ENCODE peak calls at places on chromosome 17, in seven cellular contexts. One of them, this sample, is unnamed.

GRCh38 chr17:69734656-69735055 is 320.2 kb downstream of the MAP2K6 start:
- DNase-seq in SK-N-SH: no peak
- DNase-seq in HCT116: no peak
- DNase-seq in K562: no peak
- DNase-seq in GM12878: no peak
- DNase-seq in HepG2: no peak
- DNase-seq in H1: no peak
- DNase-seq in this sample: no peak

GRCh38 chr17:35486920-35487727 is 38.6 kb upstream of the SLFN13 start:
- DNase-seq in SK-N-SH: no peak
- DNase-seq in HCT116: no peak
- DNase-seq in K562: no peak
- DNase-seq in GM12878: peak; percentile 23
- DNase-seq in HepG2: no peak
- DNase-seq in H1: no peak
- DNase-seq in this sample: peak; percentile 40

GRCh38 chr17:72011561-72011960 is 109.3 kb upstream of the SOX9 start:
- DNase-seq in SK-N-SH: no peak
- DNase-seq in HCT116: no peak
- DNase-seq in K562: no peak
- DNase-seq in GM12878: no peak
- DNase-seq in HepG2: no peak
- DNase-seq in H1: no peak
- DNase-seq in this sample: peak; percentile 9

GRCh38 chr17:71986886-71987285 is 133.9 kb upstream of the SOX9 start:
- DNase-seq in SK-N-SH: no peak
- DNase-seq in HCT116: no peak
- DNase-seq in K562: no peak
- DNase-seq in GM12878: no peak
- DNase-seq in HepG2: no peak
- DNase-seq in H1: no peak
- DNase-seq in this sample: no peak

GRCh38 chr17:75096082-75096625 is 8.4 kb downstream of the SLC16A5 start:
- DNase-seq in SK-N-SH: no peak
- DNase-seq in HCT116: peak; percentile 95
- DNase-seq in K562: peak; percentile 87
- DNase-seq in GM12878: no peak
- DNase-seq in HepG2: peak; percentile 91
- DNase-seq in H1: no peak
- DNase-seq in this sample: peak; percentile 96

GRCh38 chr17:28648698-28649097 is 3.7 kb upstream of the BLTP2 start:
- DNase-seq in SK-N-SH: no peak
- DNase-seq in HCT116: no peak
- DNase-seq in K562: no peak
- DNase-seq in GM12878: no peak
- DNase-seq in HepG2: no peak
- DNase-seq in H1: no peak
- DNase-seq in this sample: no peak

GRCh38 chr17:65370669-65371126 is 190.8 kb downstream of the AXIN2 start:
- DNase-seq in SK-N-SH: no peak
- DNase-seq in HCT116: no peak
- DNase-seq in K562: no peak
- DNase-seq in GM12878: no peak
- DNase-seq in HepG2: peak; percentile 90
- DNase-seq in H1: no peak
- DNase-seq in this sample: peak; percentile 23

GRCh38 chr17:13638855-13639458 is 37.2 kb upstream of the HS3ST3A1 start:
- DNase-seq in SK-N-SH: no peak
- DNase-seq in HCT116: no peak
- DNase-seq in K562: no peak
- DNase-seq in GM12878: no peak
- DNase-seq in HepG2: no peak
- DNase-seq in H1: no peak
- DNase-seq in this sample: no peak

GRCh38 chr17:57566724-57567123 is 178.4 kb downstream of the CCDC182 start:
- DNase-seq in SK-N-SH: no peak
- DNase-seq in HCT116: no peak
- DNase-seq in K562: no peak
- DNase-seq in GM12878: no peak
- DNase-seq in HepG2: no peak
- DNase-seq in H1: no peak
- DNase-seq in this sample: no peak

GRCh38 chr17:51687887-51688286 is 427.5 kb downstream of the UTP18 start:
- DNase-seq in SK-N-SH: no peak
- DNase-seq in HCT116: no peak
- DNase-seq in K562: no peak
- DNase-seq in GM12878: no peak
- DNase-seq in HepG2: no peak
- DNase-seq in H1: no peak
- DNase-seq in this sample: no peak

GRCh38 chr17:39963826-39964225 is 1.0 kb downstream of the GSDMA start:
- DNase-seq in SK-N-SH: no peak
- DNase-seq in HCT116: no peak
- DNase-seq in K562: no peak
- DNase-seq in GM12878: no peak
- DNase-seq in HepG2: no peak
- DNase-seq in H1: no peak
- DNase-seq in this sample: no peak

GRCh38 chr17:62321451-62321850 is 58.9 kb upstream of the EFCAB3 start:
- DNase-seq in SK-N-SH: no peak
- DNase-seq in HCT116: no peak
- DNase-seq in K562: no peak
- DNase-seq in GM12878: no peak
- DNase-seq in HepG2: no peak
- DNase-seq in H1: no peak
- DNase-seq in this sample: no peak
- TF ChIP-seq JUND in SK-N-SH: no peak
- TF ChIP-seq JUND in HCT116: no peak
- TF ChIP-seq JUND in K562: no peak
- TF ChIP-seq JUND in GM12878: no peak
- TF ChIP-seq JUND in HepG2: no peak
- TF ChIP-seq JUND in H1: no peak
- TF ChIP-seq JUND in this sample: no peak

GRCh38 chr17:80414803-80415625 is at the start of gene ENDOV:
- DNase-seq in SK-N-SH: peak; percentile 100
- DNase-seq in HCT116: peak; percentile 93
- DNase-seq in K562: peak; percentile 99
- DNase-seq in GM12878: peak; percentile 56
- DNase-seq in HepG2: peak; percentile 91
- DNase-seq in H1: peak; percentile 38
- DNase-seq in this sample: peak; percentile 99

GRCh38 chr17:80408872-80409271 is 6.1 kb upstream of the ENDOV start:
- DNase-seq in SK-N-SH: no peak
- DNase-seq in HCT116: no peak
- DNase-seq in K562: no peak
- DNase-seq in GM12878: no peak
- DNase-seq in HepG2: no peak
- DNase-seq in H1: no peak
- DNase-seq in this sample: no peak

GRCh38 chr17:80413771-80414507 is 1.0 kb upstream of the ENDOV start:
- DNase-seq in SK-N-SH: no peak
- DNase-seq in HCT116: no peak
- DNase-seq in K562: no peak
- DNase-seq in GM12878: no peak
- DNase-seq in HepG2: no peak
- DNase-seq in H1: no peak
- DNase-seq in this sample: peak; percentile 19

GRCh38 chr17:80414508-80414802 is 512 bp upstream of the ENDOV start:
- DNase-seq in SK-N-SH: no peak
- DNase-seq in HCT116: no peak
- DNase-seq in K562: peak; percentile 38
- DNase-seq in GM12878: no peak
- DNase-seq in HepG2: peak; percentile 20
- DNase-seq in H1: no peak
- DNase-seq in this sample: peak; percentile 30

DNA sequence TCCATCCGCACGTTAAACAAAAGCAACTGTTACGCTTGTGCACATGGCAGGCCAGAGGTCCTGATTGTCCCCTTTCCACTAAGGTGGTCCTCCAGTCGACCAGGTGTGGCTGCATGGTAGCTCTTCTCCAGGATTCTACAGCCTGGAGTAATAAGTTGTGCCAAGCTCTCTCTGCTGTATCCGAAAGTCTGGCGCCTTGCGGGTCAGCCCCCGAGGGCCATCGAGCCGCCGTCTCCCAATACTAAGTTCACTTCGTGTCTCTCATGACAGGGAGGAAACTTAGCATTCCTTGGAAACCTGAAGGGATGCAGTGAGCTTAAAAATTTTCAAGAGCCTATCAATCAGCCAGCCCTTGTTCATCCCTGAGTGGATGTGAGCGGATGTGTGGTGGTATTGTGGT is 5.3 kb upstream of the ENDOV start:
- DNase-seq in SK-N-SH: no peak
- DNase-seq in HCT116: no peak
- DNase-seq in K562: no peak
- DNase-seq in GM12878: no peak
- DNase-seq in HepG2: no peak
- DNase-seq in H1: no peak
- DNase-seq in this sample: no peak
- TF ChIP-seq JUND in SK-N-SH: no peak
- TF ChIP-seq JUND in HCT116: no peak
- TF ChIP-seq JUND in K562: no peak
- TF ChIP-seq JUND in GM12878: no peak
- TF ChIP-seq JUND in HepG2: no peak
- TF ChIP-seq JUND in H1: no peak
- TF ChIP-seq JUND in this sample: no peak

DNA sequence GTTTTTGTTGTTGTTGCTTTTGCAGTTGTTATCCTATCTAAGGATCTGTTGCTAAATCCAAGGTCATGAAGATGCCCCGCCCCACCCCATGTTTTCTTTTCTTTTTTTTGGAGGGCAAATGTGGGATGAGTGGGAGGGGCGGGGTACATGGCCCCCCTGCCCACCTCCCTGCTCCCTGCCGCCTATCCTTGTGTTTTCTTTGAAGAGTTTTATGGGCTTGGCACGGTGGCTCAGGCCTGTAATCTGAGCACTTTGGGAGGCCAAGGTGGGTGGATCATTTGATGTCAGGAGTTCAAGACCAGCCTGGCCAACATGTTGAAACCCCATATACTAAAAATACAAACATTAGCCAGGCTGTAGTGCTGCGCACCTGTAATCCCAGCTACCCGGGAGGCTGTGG is 18.8 kb upstream of the GOSR1 start:
- DNase-seq in SK-N-SH: no peak
- DNase-seq in HCT116: no peak
- DNase-seq in K562: no peak
- DNase-seq in GM12878: no peak
- DNase-seq in HepG2: no peak
- DNase-seq in H1: no peak
- DNase-seq in this sample: no peak
- TF ChIP-seq JUND in SK-N-SH: no peak
- TF ChIP-seq JUND in HCT116: no peak
- TF ChIP-seq JUND in K562: no peak
- TF ChIP-seq JUND in GM12878: no peak
- TF ChIP-seq JUND in HepG2: no peak
- TF ChIP-seq JUND in H1: no peak
- TF ChIP-seq JUND in this sample: no peak

GRCh38 chr17:12230411-12230810 is 209.7 kb downstream of the MAP2K4 start:
- DNase-seq in SK-N-SH: no peak
- DNase-seq in HCT116: no peak
- DNase-seq in K562: no peak
- DNase-seq in GM12878: no peak
- DNase-seq in HepG2: no peak
- DNase-seq in H1: no peak
- DNase-seq in this sample: no peak
- TF ChIP-seq JUND in SK-N-SH: no peak
- TF ChIP-seq JUND in HCT116: no peak
- TF ChIP-seq JUND in K562: no peak
- TF ChIP-seq JUND in GM12878: no peak
- TF ChIP-seq JUND in HepG2: no peak
- TF ChIP-seq JUND in H1: no peak
- TF ChIP-seq JUND in this sample: no peak

GRCh38 chr17:1584167-1584566 is 21.6 kb upstream of the PITPNA start:
- DNase-seq in SK-N-SH: no peak
- DNase-seq in HCT116: no peak
- DNase-seq in K562: no peak
- DNase-seq in GM12878: no peak
- DNase-seq in HepG2: no peak
- DNase-seq in H1: no peak
- DNase-seq in this sample: no peak
- TF ChIP-seq JUND in SK-N-SH: no peak
- TF ChIP-seq JUND in HCT116: no peak
- TF ChIP-seq JUND in K562: no peak
- TF ChIP-seq JUND in GM12878: no peak
- TF ChIP-seq JUND in HepG2: no peak
- TF ChIP-seq JUND in H1: no peak
- TF ChIP-seq JUND in this sample: no peak

GRCh38 chr17:32516940-32517711 is 30.3 kb downstream of the CDK5R1 start:
- DNase-seq in SK-N-SH: no peak
- DNase-seq in HCT116: no peak
- DNase-seq in K562: no peak
- DNase-seq in GM12878: no peak
- DNase-seq in HepG2: no peak
- DNase-seq in H1: no peak
- DNase-seq in this sample: no peak
- TF ChIP-seq JUND in SK-N-SH: no peak
- TF ChIP-seq JUND in HCT116: no peak
- TF ChIP-seq JUND in K562: no peak
- TF ChIP-seq JUND in GM12878: no peak
- TF ChIP-seq JUND in HepG2: no peak
- TF ChIP-seq JUND in H1: no peak
- TF ChIP-seq JUND in this sample: no peak

This sample was measured in T47D.